ENCODE peak calls at places on chromosomes 5 and 9, in eight cellular contexts. One of them, this sample, is unnamed.

GRCh38 chr5:143217065-143217803 is 186.3 kb downstream of the NR3C1 start:
- DNase-seq in H1: no peak
- DNase-seq in upper lobe of left lung: no peak
- DNase-seq in esophagus muscularis mucosa: no peak
- DNase-seq in HepG2: peak; percentile 32
- DNase-seq in SK-N-SH: no peak
- DNase-seq in stomach: no peak
- DNase-seq in sigmoid colon: no peak
- DNase-seq in this sample: no peak

GRCh38 chr9:4137234-4137633 is 162.6 kb downstream of the GLIS3 start:
- DNase-seq in H1: no peak
- DNase-seq in upper lobe of left lung: no peak
- DNase-seq in esophagus muscularis mucosa: no peak
- DNase-seq in HepG2: peak; percentile 35
- DNase-seq in SK-N-SH: no peak
- DNase-seq in stomach: no peak
- DNase-seq in sigmoid colon: no peak
- DNase-seq in this sample: no peak

GRCh38 chr5:62317810-62318209 is 11.8 kb downstream of the KIF2A start:
- DNase-seq in H1: no peak
- DNase-seq in upper lobe of left lung: no peak
- DNase-seq in esophagus muscularis mucosa: no peak
- DNase-seq in HepG2: no peak
- DNase-seq in SK-N-SH: no peak
- DNase-seq in stomach: no peak
- DNase-seq in sigmoid colon: no peak
- DNase-seq in this sample: no peak

GRCh38 chr5:429453-430188 is 13.4 kb upstream of the EXOC3 start:
- DNase-seq in H1: no peak
- DNase-seq in upper lobe of left lung: peak; percentile 84
- DNase-seq in esophagus muscularis mucosa: no peak
- DNase-seq in HepG2: no peak
- DNase-seq in SK-N-SH: no peak
- DNase-seq in stomach: peak; percentile 23
- DNase-seq in sigmoid colon: peak; percentile 63
- DNase-seq in this sample: peak; percentile 44

GRCh38 chr9:9117866-9118265 is 1318.3 kb upstream of the DMAC1 start:
- DNase-seq in H1: no peak
- DNase-seq in upper lobe of left lung: no peak
- DNase-seq in esophagus muscularis mucosa: no peak
- DNase-seq in HepG2: no peak
- DNase-seq in SK-N-SH: no peak
- DNase-seq in stomach: no peak
- DNase-seq in sigmoid colon: no peak
- DNase-seq in this sample: no peak

GRCh38 chr5:138552700-138553099 is 9.7 kb upstream of the ETF1 start:
- DNase-seq in H1: no peak
- DNase-seq in upper lobe of left lung: no peak
- DNase-seq in esophagus muscularis mucosa: no peak
- DNase-seq in HepG2: no peak
- DNase-seq in SK-N-SH: no peak
- DNase-seq in stomach: no peak
- DNase-seq in sigmoid colon: no peak
- DNase-seq in this sample: no peak

GRCh38 chr5:153352685-153353219 is 137.7 kb upstream of the GRIA1 start:
- DNase-seq in H1: no peak
- DNase-seq in upper lobe of left lung: no peak
- DNase-seq in esophagus muscularis mucosa: no peak
- DNase-seq in HepG2: no peak
- DNase-seq in SK-N-SH: no peak
- DNase-seq in stomach: no peak
- DNase-seq in sigmoid colon: no peak
- DNase-seq in this sample: no peak

GRCh38 chr9:135758870-135759269 is 56.9 kb downstream of the KCNT1 start:
- DNase-seq in H1: no peak
- DNase-seq in upper lobe of left lung: peak; percentile 71
- DNase-seq in esophagus muscularis mucosa: no peak
- DNase-seq in HepG2: no peak
- DNase-seq in SK-N-SH: no peak
- DNase-seq in stomach: no peak
- DNase-seq in sigmoid colon: no peak
- DNase-seq in this sample: no peak

GRCh38 chr5:72241346-72242003 is 78.6 kb downstream of the MRPS27 start:
- DNase-seq in H1: no peak
- DNase-seq in upper lobe of left lung: no peak
- DNase-seq in esophagus muscularis mucosa: no peak
- DNase-seq in HepG2: peak; percentile 91
- DNase-seq in SK-N-SH: no peak
- DNase-seq in stomach: no peak
- DNase-seq in sigmoid colon: no peak
- DNase-seq in this sample: no peak

GRCh38 chr9:111603041-111603440 is 3.6 kb upstream of the PTGR1 start:
- DNase-seq in H1: no peak
- DNase-seq in upper lobe of left lung: no peak
- DNase-seq in esophagus muscularis mucosa: no peak
- DNase-seq in HepG2: no peak
- DNase-seq in SK-N-SH: no peak
- DNase-seq in stomach: no peak
- DNase-seq in sigmoid colon: no peak
- DNase-seq in this sample: no peak

GRCh38 chr9:133276923-133277322 is 1.9 kb upstream of the ABO start:
- DNase-seq in H1: no peak
- DNase-seq in upper lobe of left lung: no peak
- DNase-seq in esophagus muscularis mucosa: peak; percentile 26
- DNase-seq in HepG2: no peak
- DNase-seq in SK-N-SH: no peak
- DNase-seq in stomach: no peak
- DNase-seq in sigmoid colon: no peak
- DNase-seq in this sample: peak; percentile 3

GRCh38 chr5:181204561-181205401 is at the start of gene TRIM7:
- DNase-seq in H1: no peak
- DNase-seq in upper lobe of left lung: peak; percentile 92
- DNase-seq in esophagus muscularis mucosa: no peak
- DNase-seq in HepG2: no peak
- DNase-seq in SK-N-SH: peak; percentile 72
- DNase-seq in stomach: peak; percentile 61
- DNase-seq in sigmoid colon: peak; percentile 76
- DNase-seq in this sample: peak; percentile 65

GRCh38 chr9:111477677-111478076 is 6.5 kb downstream of the ECPAS start:
- DNase-seq in H1: no peak
- DNase-seq in upper lobe of left lung: no peak
- DNase-seq in esophagus muscularis mucosa: no peak
- DNase-seq in HepG2: no peak
- DNase-seq in SK-N-SH: no peak
- DNase-seq in stomach: no peak
- DNase-seq in sigmoid colon: no peak
- DNase-seq in this sample: no peak

GRCh38 chr9:91894023-91894422 is 56.0 kb downstream of the ROR2 start:
- DNase-seq in H1: no peak
- DNase-seq in upper lobe of left lung: no peak
- DNase-seq in esophagus muscularis mucosa: no peak
- DNase-seq in HepG2: no peak
- DNase-seq in SK-N-SH: no peak
- DNase-seq in stomach: no peak
- DNase-seq in sigmoid colon: no peak
- DNase-seq in this sample: no peak

GRCh38 chr9:91898451-91899433 is 51.3 kb downstream of the ROR2 start:
- DNase-seq in H1: no peak
- DNase-seq in upper lobe of left lung: peak; percentile 36
- DNase-seq in esophagus muscularis mucosa: no peak
- DNase-seq in HepG2: peak; percentile 9
- DNase-seq in SK-N-SH: peak; percentile 68
- DNase-seq in stomach: peak; percentile 39
- DNase-seq in sigmoid colon: peak; percentile 92
- DNase-seq in this sample: peak; percentile 37

GRCh38 chr9:91896096-91896495 is 53.9 kb downstream of the ROR2 start:
- DNase-seq in H1: no peak
- DNase-seq in upper lobe of left lung: no peak
- DNase-seq in esophagus muscularis mucosa: no peak
- DNase-seq in HepG2: no peak
- DNase-seq in SK-N-SH: peak; percentile 66
- DNase-seq in stomach: no peak
- DNase-seq in sigmoid colon: no peak
- DNase-seq in this sample: no peak

GRCh38 chr9:91897201-91897600 is 52.8 kb downstream of the ROR2 start:
- DNase-seq in H1: no peak
- DNase-seq in upper lobe of left lung: no peak
- DNase-seq in esophagus muscularis mucosa: no peak
- DNase-seq in HepG2: no peak
- DNase-seq in SK-N-SH: no peak
- DNase-seq in stomach: no peak
- DNase-seq in sigmoid colon: no peak
- DNase-seq in this sample: no peak

DNA sequence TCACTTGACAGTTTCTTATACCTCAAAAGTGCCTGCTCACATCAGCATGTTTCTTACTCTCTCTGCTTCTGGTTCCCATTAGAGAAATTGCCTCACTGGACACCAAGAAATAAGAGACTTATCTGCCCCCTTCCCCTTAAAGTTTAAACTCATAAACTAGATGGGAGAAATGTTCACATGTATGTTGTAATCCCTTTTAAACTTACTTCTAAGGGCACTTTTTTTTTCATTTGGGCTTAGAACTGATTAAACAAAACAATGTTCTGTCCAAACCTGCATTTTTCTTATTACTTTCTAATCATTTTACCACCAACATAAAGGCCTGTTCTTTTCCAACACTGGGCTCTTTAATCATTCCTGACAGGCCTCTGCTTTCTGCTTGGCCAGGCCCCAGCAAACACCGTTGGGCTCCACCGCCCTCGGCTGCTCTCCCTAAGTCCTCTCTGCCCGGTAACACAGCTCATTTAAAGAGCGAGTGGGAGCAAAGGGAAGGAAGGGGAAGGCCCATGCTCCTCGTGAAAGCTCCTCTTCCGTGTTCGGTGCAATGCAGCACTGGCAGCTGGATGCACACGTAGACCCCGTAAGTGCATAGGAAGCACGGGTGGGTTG is 53.4 kb downstream of the ROR2 start:
- DNase-seq in H1: no peak
- DNase-seq in upper lobe of left lung: peak; percentile 32
- DNase-seq in esophagus muscularis mucosa: no peak
- DNase-seq in HepG2: no peak
- DNase-seq in SK-N-SH: peak; percentile 84
- DNase-seq in stomach: peak; percentile 71
- DNase-seq in sigmoid colon: peak; percentile 84
- DNase-seq in this sample: peak; percentile 40
- TF ChIP-seq EP300 in H1: no peak
- TF ChIP-seq EP300 in upper lobe of left lung: no peak
- TF ChIP-seq EP300 in esophagus muscularis mucosa: no peak
- TF ChIP-seq EP300 in HepG2: no peak
- TF ChIP-seq EP300 in SK-N-SH: peak; percentile 83
- TF ChIP-seq EP300 in stomach: no peak
- TF ChIP-seq EP300 in sigmoid colon: no peak
- TF ChIP-seq EP300 in this sample: no peak

DNA sequence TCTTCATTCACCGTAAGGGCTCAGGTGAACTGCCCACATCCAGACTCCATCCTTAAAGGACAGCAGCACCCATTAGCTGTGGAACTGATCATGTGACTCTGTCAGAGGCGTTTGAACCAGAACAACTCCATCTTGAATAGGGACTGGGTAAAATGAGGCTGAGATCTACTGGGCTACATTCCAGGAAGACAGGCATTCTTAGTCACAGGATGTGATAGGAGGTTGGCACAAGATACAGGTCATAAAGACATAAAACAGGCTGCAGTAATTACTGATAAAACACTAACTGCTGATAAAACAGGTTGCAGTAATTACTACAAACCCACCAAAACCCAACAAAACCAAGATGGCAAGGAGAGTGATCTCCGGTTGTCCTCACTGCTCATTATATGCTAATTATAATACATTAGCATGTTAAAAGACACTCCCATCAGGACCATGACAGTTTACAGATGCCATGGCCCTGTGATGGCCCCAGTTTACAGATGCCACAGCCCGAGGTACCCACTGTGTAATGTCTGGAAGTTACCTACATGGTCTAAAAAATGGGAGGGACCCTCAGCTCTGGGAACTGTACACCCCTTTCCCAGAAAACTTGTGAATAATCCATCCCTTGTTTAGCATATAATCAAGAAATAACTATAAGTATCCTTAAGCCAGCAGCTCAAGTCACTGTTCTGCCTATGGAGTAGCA is 28.6 kb downstream of the BICD2 start:
- DNase-seq in H1: no peak
- DNase-seq in upper lobe of left lung: no peak
- DNase-seq in esophagus muscularis mucosa: no peak
- DNase-seq in HepG2: no peak
- DNase-seq in SK-N-SH: peak; percentile 40
- DNase-seq in stomach: no peak
- DNase-seq in sigmoid colon: no peak
- DNase-seq in this sample: no peak
- TF ChIP-seq POLR2AphosphoS5 in H1: no peak
- TF ChIP-seq POLR2AphosphoS5 in upper lobe of left lung: no peak
- TF ChIP-seq POLR2AphosphoS5 in esophagus muscularis mucosa: no peak
- TF ChIP-seq POLR2AphosphoS5 in HepG2: no peak
- TF ChIP-seq POLR2AphosphoS5 in SK-N-SH: no peak
- TF ChIP-seq POLR2AphosphoS5 in stomach: no peak
- TF ChIP-seq POLR2AphosphoS5 in sigmoid colon: no peak
- TF ChIP-seq POLR2AphosphoS5 in this sample: no peak

GRCh38 chr5:27403248-27403882 is 365.0 kb upstream of the CDH9 start:
- DNase-seq in H1: no peak
- DNase-seq in upper lobe of left lung: no peak
- DNase-seq in esophagus muscularis mucosa: no peak
- DNase-seq in HepG2: no peak
- DNase-seq in SK-N-SH: no peak
- DNase-seq in stomach: no peak
- DNase-seq in sigmoid colon: no peak
- DNase-seq in this sample: no peak
- TF ChIP-seq EP300 in H1: no peak
- TF ChIP-seq EP300 in upper lobe of left lung: no peak
- TF ChIP-seq EP300 in esophagus muscularis mucosa: no peak
- TF ChIP-seq EP300 in HepG2: no peak
- TF ChIP-seq EP300 in SK-N-SH: no peak
- TF ChIP-seq EP300 in stomach: no peak
- TF ChIP-seq EP300 in sigmoid colon: no peak
- TF ChIP-seq EP300 in this sample: no peak

DNA sequence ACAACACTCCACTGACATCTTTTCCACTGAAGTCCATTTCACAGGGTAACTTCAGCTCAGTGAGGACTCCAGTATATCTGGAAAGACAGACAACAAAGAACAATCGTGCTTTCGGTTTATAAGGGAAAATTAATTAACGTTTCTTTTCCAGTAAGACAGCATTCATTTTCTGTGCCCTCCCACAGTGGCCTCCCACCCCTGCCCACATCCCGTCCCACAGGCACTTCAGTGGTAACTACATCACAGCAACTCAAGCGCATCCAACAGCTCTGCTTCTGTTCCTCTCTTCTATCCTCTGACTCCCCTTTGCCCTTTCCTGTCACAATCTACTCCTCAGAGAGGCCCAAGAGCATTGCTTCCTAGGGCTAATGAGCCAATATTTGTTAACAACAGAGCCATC is 40.3 kb downstream of the GLDC start:
- DNase-seq in H1: no peak
- DNase-seq in upper lobe of left lung: no peak
- DNase-seq in esophagus muscularis mucosa: no peak
- DNase-seq in HepG2: no peak
- DNase-seq in SK-N-SH: no peak
- DNase-seq in stomach: no peak
- DNase-seq in sigmoid colon: no peak
- DNase-seq in this sample: no peak
- TF ChIP-seq POLR2AphosphoS5 in H1: no peak
- TF ChIP-seq POLR2AphosphoS5 in upper lobe of left lung: no peak
- TF ChIP-seq POLR2AphosphoS5 in esophagus muscularis mucosa: no peak
- TF ChIP-seq POLR2AphosphoS5 in HepG2: no peak
- TF ChIP-seq POLR2AphosphoS5 in SK-N-SH: no peak
- TF ChIP-seq POLR2AphosphoS5 in stomach: no peak
- TF ChIP-seq POLR2AphosphoS5 in sigmoid colon: no peak
- TF ChIP-seq POLR2AphosphoS5 in this sample: no peak